ENCODE peak calls at places on chromosomes 1 and 21, in nine cellular contexts. S is fibroblast of villous mesenchyme, L is endothelial cell of umbilical vein, B is aorta, E is lower leg skin, X is cardiac fibroblast, J is cardiac muscle cell, U is SK-N-SH, G is astrocyte. O is an unnamed sample.
A peak's percentile ranks its signal among the peaks of the same experiment; 100 is the strongest.

GRCh38 chr1:226133504-226134123 is 52.9 kb downstream of the ACBD3 start:
- DNase-seq in S (no peak), L (no peak), B (peak; percentile 17), E (peak; percentile 11), X (no peak), J (no peak), U (peak; percentile 14), G (no peak), O (peak; percentile 16)

GRCh38 chr1:182134257-182134656 is 72.7 kb upstream of the ZNF648 start:
- DNase-seq in S (no peak), L (no peak), B (no peak), E (no peak), X (no peak), J (no peak), U (no peak), G (no peak), O (no peak)

GRCh38 chr1:196659471-196659870 is 7.6 kb downstream of the CFH start:
- DNase-seq in S (no peak), L (no peak), B (no peak), E (no peak), X (peak; percentile 35), J (no peak), U (no peak), G (no peak), O (no peak)

GRCh38 chr21:31161157-31161556 is 122.9 kb upstream of the KRTAP19-8 start:
- DNase-seq in S (no peak), L (no peak), B (no peak), E (no peak), X (no peak), J (peak; percentile 33), U (peak; percentile 44), G (peak; percentile 77), O (peak; percentile 44)

GRCh38 chr1:61742620-61743431 is 546 bp downstream of the PATJ start:
- DNase-seq in S (peak; percentile 28), L (peak; percentile 49), B (peak; percentile 85), E (no peak), X (peak; percentile 38), J (peak; percentile 76), U (peak; percentile 92), G (peak; percentile 42), O (peak; percentile 79)

GRCh38 chr21:31985398-31985797 is 112.6 kb downstream of the HUNK start:
- DNase-seq in S (no peak), L (no peak), B (no peak), E (no peak), X (no peak), J (no peak), U (no peak), G (no peak), O (peak; percentile 39)

GRCh38 chr1:120179420-120180348 is 3.4 kb upstream of the SEC22B start:
- DNase-seq in S (peak; percentile 90), L (peak; percentile 55), B (peak; percentile 74), E (no peak), X (peak; percentile 93), J (peak; percentile 17), U (peak; percentile 5), G (peak; percentile 88), O (peak; percentile 12)

GRCh38 chr1:162080472-162081015 is 11.1 kb downstream of the NOS1AP start:
- DNase-seq in S (no peak), L (peak; percentile 49), B (no peak), E (no peak), X (no peak), J (no peak), U (no peak), G (no peak), O (no peak)

GRCh38 chr1:114061431-114061830 is 82.2 kb downstream of the OLFML3 start:
- DNase-seq in S (no peak), L (no peak), B (no peak), E (no peak), X (no peak), J (no peak), U (no peak), G (peak; percentile 13), O (no peak)

GRCh38 chr1:40421348-40421693 is 29.0 kb upstream of the ZFP69B start:
- DNase-seq in S (no peak), L (no peak), B (no peak), E (no peak), X (no peak), J (no peak), U (no peak), G (no peak), O (no peak)

DNA sequence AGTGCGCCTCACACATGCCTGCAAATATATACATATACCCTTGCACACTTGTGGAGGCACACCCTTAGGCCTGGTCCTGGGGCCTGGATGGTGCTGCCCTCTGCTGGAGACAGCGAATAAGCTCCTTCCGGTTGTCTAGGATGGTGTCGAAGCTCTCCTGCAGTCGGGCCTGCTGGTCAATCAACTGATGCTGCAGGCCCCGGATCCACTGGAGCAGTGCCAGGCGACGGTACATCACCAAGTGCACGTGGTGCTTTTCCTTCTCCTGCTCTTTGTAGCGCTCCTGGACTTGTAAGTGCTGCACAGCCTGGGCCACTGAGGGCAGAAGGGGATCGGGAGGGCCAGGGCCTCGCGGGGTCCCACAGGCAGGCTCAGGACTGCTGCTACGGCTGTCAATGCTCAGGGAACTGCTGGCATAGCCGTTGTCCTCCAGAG is 3.1 kb downstream of the C1orf216 start:
- DNase-seq in S (peak; percentile 71), L (peak; percentile 65), B (peak; percentile 91), E (peak; percentile 30), X (peak; percentile 82), J (peak; percentile 74), U (peak; percentile 90), G (peak; percentile 41), O (peak; percentile 90)
- H3K4me3 ChIP-seq in S (no peak overlapping the region), L (no peak overlapping the region), B (no peak overlapping the region), E (no peak overlapping the region), X (no peak overlapping the region), J (no peak overlapping the region), U (peak overlapping the region; percentile 46), G (no peak overlapping the region), O (no peak overlapping the region)

DNA sequence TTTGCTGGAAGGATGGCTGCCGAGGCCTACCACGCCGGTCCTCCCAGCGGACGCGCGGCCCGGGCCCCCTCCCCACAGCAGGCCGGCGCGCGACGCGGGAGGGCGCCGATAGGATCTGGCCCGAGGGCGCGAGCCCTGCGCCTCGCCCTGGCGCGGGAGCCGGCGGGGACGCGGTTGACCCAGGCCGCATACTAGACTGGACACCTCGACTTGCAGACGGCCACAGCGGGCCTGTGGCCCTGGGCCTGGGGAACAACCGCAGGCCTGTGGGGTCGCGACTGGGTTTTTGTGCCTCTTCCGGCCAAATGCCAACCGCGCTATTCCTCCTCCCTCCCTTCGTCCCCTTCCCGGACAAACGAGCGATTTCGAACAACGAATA is 2.5 kb downstream of the NHLH2 start:
- DNase-seq in S (no peak), L (no peak), B (no peak), E (no peak), X (no peak), J (no peak), U (peak; percentile 21), G (no peak), O (peak; percentile 75)
- H3K4me3 ChIP-seq in S (no peak overlapping the region), L (no peak overlapping the region), B (peak overlapping the region; percentile 2), E (peak overlapping the region; percentile 4), X (no peak overlapping the region), J (peak overlapping the region; percentile 15), U (no peak overlapping the region), G (no peak overlapping the region), O (peak overlapping the region; percentile 76)

GRCh38 chr1:32759521-32759980 is 57.0 kb upstream of the SYNC start:
- DNase-seq in S (no peak), L (no peak), B (no peak), E (no peak), X (no peak), J (no peak), U (no peak), G (no peak), O (peak; percentile 39)

GRCh38 chr1:32758795-32759430 is 56.3 kb upstream of the SYNC start:
- DNase-seq in S (no peak), L (no peak), B (no peak), E (no peak), X (no peak), J (peak; percentile 76), U (no peak), G (no peak), O (no peak)

GRCh38 chr1:32763221-32763620 is 53.9 kb downstream of the YARS1 start:
- DNase-seq in S (no peak), L (no peak), B (no peak), E (no peak), X (no peak), J (no peak), U (no peak), G (no peak), O (no peak)

GRCh38 chr1:32759997-32760623 is 57.0 kb downstream of the YARS1 start:
- DNase-seq in S (peak; percentile 31), L (no peak), B (no peak), E (peak; percentile 75), X (peak; percentile 33), J (peak; percentile 49), U (no peak), G (peak; percentile 83), O (peak; percentile 97)

DNA sequence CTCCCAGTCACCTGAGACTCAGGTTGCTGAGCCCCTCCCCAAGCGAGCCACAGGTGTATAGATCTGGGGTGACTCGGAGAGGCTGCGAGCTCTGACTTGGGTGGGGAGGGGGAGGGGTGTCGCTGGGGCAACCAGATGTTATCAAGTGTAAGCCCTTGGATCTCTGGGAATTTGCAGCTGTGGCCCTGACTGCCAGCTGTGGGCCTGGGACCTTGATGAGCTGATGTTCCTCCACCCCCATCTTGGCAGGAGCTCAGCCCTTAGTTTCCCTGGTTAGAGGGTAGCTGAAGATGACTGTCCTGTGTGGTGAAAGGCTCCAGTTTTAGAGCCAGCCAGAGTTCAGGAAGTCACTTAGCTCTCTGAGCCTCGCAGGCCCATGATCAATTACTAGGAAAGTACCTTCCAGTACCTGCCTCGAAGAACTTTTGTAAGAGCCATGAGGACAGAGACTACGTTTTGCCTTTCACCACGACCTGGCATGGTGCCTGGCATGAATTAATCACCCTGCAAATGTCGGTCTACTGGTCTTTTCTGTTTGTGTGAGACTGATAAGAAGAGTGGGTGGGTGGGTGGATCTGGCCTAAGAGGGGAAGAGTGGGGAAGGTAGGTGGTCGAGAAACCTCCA is 55.8 kb downstream of the YARS1 start:
- DNase-seq in S (peak; percentile 74), L (peak; percentile 75), B (no peak), E (no peak), X (peak; percentile 85), J (no peak), U (peak; percentile 67), G (peak; percentile 87), O (peak; percentile 68)
- H3K4me3 ChIP-seq in S (no peak overlapping the region), L (no peak overlapping the region), B (no peak overlapping the region), E (no peak overlapping the region), X (no peak overlapping the region), J (no peak overlapping the region), U (no peak overlapping the region), G (no peak overlapping the region), O (no peak overlapping the region)

GRCh38 chr21:20997633-20998455 is at the start of gene NCAM2:
- DNase-seq in S (peak; percentile 55), L (peak; percentile 4), B (peak; percentile 88), E (no peak), X (peak; percentile 69), J (peak; percentile 89), U (peak; percentile 93), G (peak; percentile 80), O (peak; percentile 89)

GRCh38 chr21:20997308-20997632 is 939 bp upstream of the NCAM2 start:
- DNase-seq in S (no peak), L (no peak), B (no peak), E (no peak), X (peak; percentile 2), J (peak; percentile 21), U (peak; percentile 38), G (no peak), O (peak; percentile 45)

GRCh38 chr21:20999567-21000169 is 1.5 kb downstream of the NCAM2 start:
- DNase-seq in S (peak; percentile 47), L (peak; percentile 46), B (no peak), E (no peak), X (peak; percentile 74), J (peak; percentile 65), U (peak; percentile 62), G (peak; percentile 17), O (peak; percentile 48)

GRCh38 chr21:20998886-20999285 is 677 bp downstream of the NCAM2 start:
- DNase-seq in S (no peak), L (no peak), B (no peak), E (no peak), X (peak; percentile 1), J (no peak), U (no peak), G (no peak), O (no peak)

GRCh38 chr21:20998456-20998789 is 214 bp downstream of the NCAM2 start:
- DNase-seq in S (no peak), L (peak; percentile 28), B (no peak), E (no peak), X (no peak), J (no peak), U (no peak), G (no peak), O (no peak)
- H3K4me3 ChIP-seq in S (peak overlapping the region; percentile 61), L (peak overlapping the region; percentile 49), B (peak overlapping the region; percentile 6), E (peak overlapping the region; percentile 34), X (peak overlapping the region; percentile 67), J (peak overlapping the region; percentile 46), U (peak overlapping the region; percentile 95), G (peak overlapping the region; percentile 88), O (peak overlapping the region; percentile 48)

O was measured in H7.